ENCODE peak calls at places on chromosomes 2 and 18, in four cellular contexts. P is effector CD4-positive, alpha-beta T cell; I is Ammon's horn; L is stimulated activated CD4-positive, alpha-beta T cell treated with anti-CD3 and anti-CD28 coated beads, Interleukin-15, amount 100 ng/mL, for 1 hour. Y is an unnamed sample.
A peak's percentile ranks its signal among the peaks of the same experiment; 100 is the strongest.

GRCh38 chr18:65768379-65768778 is 17.6 kb downstream of the CDH7 start:
- DNase-seq in I (no peak), P (no peak), L (no peak), Y (no peak)

GRCh38 chr2:241891988-241892298 is 22.4 kb downstream of the RTP5 start:
- DNase-seq in P (no peak), L (no peak), I (no peak), Y (no peak)

GRCh38 chr18:13811993-13812392 is 12.0 kb upstream of the MC5R start:
- DNase-seq in P (no peak), I (no peak), L (no peak), Y (no peak)

GRCh38 chr18:23462876-23463275 is 9.8 kb downstream of the RIOK3 start:
- DNase-seq in L (no peak), P (no peak), I (no peak), Y (no peak)

GRCh38 chr2:207768891-207769596 is 662 bp downstream of the FZD5 start:
- DNase-seq in I (no peak), P (no peak), L (no peak), Y (peak; percentile 31)

GRCh38 chr2:33529771-33530481 is 53.5 kb downstream of the RASGRP3 start:
- DNase-seq in P (no peak), L (no peak), I (no peak), Y (no peak)

GRCh38 chr2:155866477-155866876 is 466.0 kb downstream of the NR4A2 start:
- DNase-seq in P (no peak), I (no peak), L (no peak), Y (no peak)

GRCh38 chr2:137173514-137173913 is 408.2 kb downstream of the THSD7B start:
- DNase-seq in P (no peak), I (no peak), L (no peak), Y (no peak)

GRCh38 chr18:7879717-7880116 is 312.6 kb downstream of the PTPRM start:
- DNase-seq in I (no peak), L (no peak), P (no peak), Y (no peak)

GRCh38 chr2:209721497-209721896 is 50.1 kb upstream of the UNC80 start:
- DNase-seq in P (no peak), L (no peak), I (peak; percentile 18), Y (no peak)

GRCh38 chr2:72750466-72750865 is 75.4 kb downstream of the EXOC6B start:
- DNase-seq in P (no peak), L (no peak), I (no peak), Y (no peak)

GRCh38 chr2:17594533-17595391 is 54.3 kb downstream of the VSNL1 start:
- DNase-seq in L (no peak), P (no peak), I (peak; percentile 58), Y (no peak)

GRCh38 chr2:238945433-238946150 is 97.7 kb downstream of the TWIST2 start:
- DNase-seq in L (no peak), P (no peak), I (peak; percentile 54), Y (peak; percentile 53)

GRCh38 chr18:8174758-8175157 is 434.5 kb upstream of the RAB12 start:
- DNase-seq in I (no peak), P (no peak), L (no peak), Y (peak; percentile 37)